ENCODE peak calls at places on chromosomes 13 and 19, in nine cellular contexts. T, L, R, F, E, O, P, I and H are unnamed samples. For H3K9me3, the result is how much of the 10 kb centered on the place peaks cover.

GRCh38 chr13:38730332-38730731 is 43.5 kb downstream of the FREM2 start:
- DNase-seq in F (no peak), P (no peak), L (no peak), T (no peak), O (no peak), R (no peak), E (no peak), I (no peak), H (no peak)

GRCh38 chr13:114017028-114017630 is 43.3 kb upstream of the C13orf46 start:
- DNase-seq in O (no peak), I (peak), L (no peak), E (peak), P (peak), R (no peak), F (peak), T (no peak), H (no peak)

GRCh38 chr13:111388851-111389500 is 68.5 kb downstream of the TEX29 start:
- DNase-seq in I (peak), L (no peak), E (no peak), R (no peak), F (no peak), P (no peak), O (peak), T (peak), H (no peak)

GRCh38 chr19:35509018-35509652 is 4.3 kb downstream of the DMKN start:
- DNase-seq in T (peak), F (no peak), P (no peak), R (peak), E (no peak), I (no peak), L (no peak), O (no peak), H (no peak)

GRCh38 chr19:6693681-6694080 is 23.7 kb upstream of the TNFSF14 start:
- DNase-seq in I (peak), T (no peak), P (no peak), E (no peak), R (no peak), L (no peak), F (no peak), O (no peak), H (no peak)

GRCh38 chr13:80359459-80360297 is 18.8 kb upstream of the SPRY2 start:
- DNase-seq in R (no peak), L (no peak), P (no peak), F (no peak), T (no peak), E (no peak), I (no peak), O (no peak), H (no peak)

GRCh38 chr13:50131998-50132936 is 117.0 kb downstream of the KCNRG start:
- DNase-seq in F (no peak), L (no peak), T (no peak), I (no peak), E (no peak), P (no peak), R (no peak), O (no peak), H (no peak)

GRCh38 chr19:28686741-28687140 is 526.2 kb downstream of the UQCRFS1 start:
- DNase-seq in L (no peak), T (no peak), I (no peak), O (no peak), P (no peak), E (no peak), F (no peak), R (no peak), H (no peak)

GRCh38 chr13:100506154-100506553 is 82.4 kb downstream of the GGACT start:
- DNase-seq in P (no peak), T (no peak), O (no peak), L (no peak), E (no peak), F (no peak), I (no peak), R (no peak), H (no peak)

GRCh38 chr13:102197193-102197592 is 204.7 kb downstream of the FGF14 start:
- DNase-seq in F (no peak), I (no peak), O (no peak), E (peak), L (no peak), P (peak), R (no peak), T (no peak), H (no peak)

GRCh38 chr13:59776924-59777690 is 386.6 kb downstream of the DIAPH3 start:
- DNase-seq in P (peak), R (no peak), T (no peak), L (no peak), O (no peak), I (no peak), E (peak), F (no peak), H (no peak)

GRCh38 chr19:31548941-31549340 is 199.7 kb upstream of the TSHZ3 start:
- DNase-seq in I (no peak), L (no peak), R (no peak), T (no peak), E (peak), F (no peak), P (peak), O (no peak), H (no peak)

GRCh38 chr13:24271611-24272451 is 37.5 kb upstream of the C1QTNF9 start:
- DNase-seq in E (peak), R (peak), I (peak), T (peak), P (peak), L (no peak), F (peak), O (peak), H (no peak)

GRCh38 chr19:4225902-4226301 is 3.4 kb upstream of the EBI3 start:
- DNase-seq in L (no peak), T (no peak), E (no peak), F (no peak), R (no peak), I (no peak), P (no peak), O (no peak), H (no peak)

GRCh38 chr13:77751513-77752456 is 54.3 kb downstream of the SLAIN1 start:
- DNase-seq in I (no peak), P (peak), E (peak), F (peak), O (no peak), L (no peak), R (no peak), T (peak), H (no peak)

GRCh38 chr13:83881917-83882625 is at the start of gene SLITRK1:
- DNase-seq in O (no peak), R (peak), I (peak), F (peak), L (no peak), T (no peak), E (peak), P (peak), H (no peak)

GRCh38 chr13:66468656-66469055 is 761.5 kb downstream of the PCDH9 start:
- DNase-seq in F (no peak), L (no peak), E (peak), P (peak), R (no peak), T (no peak), O (no peak), I (no peak), H (no peak)

GRCh38 chr13:39461685-39462266 is 141.2 kb downstream of the LHFPL6 start:
- DNase-seq in O (no peak), L (no peak), F (no peak), E (peak), P (peak), T (no peak), I (no peak), R (no peak), H (no peak)

GRCh38 chr19:49843265-49843664 is 7.7 kb upstream of the PTOV1 start:
- DNase-seq in T (no peak), F (no peak), L (no peak), E (no peak), P (no peak), I (no peak), O (no peak), R (no peak), H (no peak)

GRCh38 chr19:48680436-48681126 is 7.8 kb upstream of the NTN5 start:
- DNase-seq in P (no peak), F (no peak), I (no peak), O (no peak), E (no peak), R (no peak), T (no peak), L (no peak), H (no peak)

GRCh38 chr19:49186108-49186507 is 28.5 kb downstream of the TRPM4 start:
- DNase-seq in I (no peak), F (no peak), O (no peak), T (no peak), R (no peak), E (no peak), P (no peak), L (no peak), H (no peak)

GRCh38 chr13:106163426-106163825 is 372.0 kb downstream of the EFNB2 start:
- DNase-seq in L (no peak), R (no peak), I (no peak), P (no peak), O (no peak), F (no peak), T (no peak), E (no peak), H (no peak)

GRCh38 chr19:23916991-23917390 is 2.3 kb downstream of the ZNF726 start:
- DNase-seq in F (no peak), P (peak), E (peak), R (no peak), O (no peak), L (no peak), T (no peak), I (no peak), H (no peak)

GRCh38 chr13:53285896-53286430 is 257.4 kb downstream of the OLFM4 start:
- DNase-seq in R (no peak), I (no peak), F (no peak), O (no peak), P (no peak), T (no peak), E (no peak), L (no peak), H (no peak)

GRCh38 chr19:8304841-8305621 is 3.1 kb downstream of the CD320 start:
- DNase-seq in I (peak), L (no peak), E (no peak), R (peak), T (no peak), P (no peak), O (no peak), F (peak), H (peak)

GRCh38 chr13:53129864-53130393 is 101.3 kb downstream of the OLFM4 start:
- DNase-seq in T (no peak), F (no peak), E (no peak), P (no peak), R (no peak), O (no peak), L (no peak), I (no peak), H (no peak)

GRCh38 chr13:49935171-49936084 is 712 bp downstream of the SPRYD7 start:
- DNase-seq in F (no peak), O (peak), I (peak), P (peak), L (no peak), T (peak), R (no peak), E (peak), H (peak)

GRCh38 chr13:99955747-99956472 is 15.7 kb downstream of the ZIC5 start:
- DNase-seq in T (no peak), L (no peak), P (peak), I (peak), F (no peak), R (no peak), E (peak), O (no peak), H (no peak)

GRCh38 chr13:52804202-52804641 is 44.2 kb downstream of the PCDH8 start:
- DNase-seq in R (no peak), P (no peak), F (peak), L (no peak), T (no peak), I (no peak), E (peak), O (no peak), H (no peak)

GRCh38 chr13:52782486-52783448 is 43.1 kb upstream of the CNMD start:
- DNase-seq in T (no peak), E (no peak), L (no peak), F (no peak), I (no peak), R (no peak), O (no peak), P (no peak), H (no peak)

DNA sequence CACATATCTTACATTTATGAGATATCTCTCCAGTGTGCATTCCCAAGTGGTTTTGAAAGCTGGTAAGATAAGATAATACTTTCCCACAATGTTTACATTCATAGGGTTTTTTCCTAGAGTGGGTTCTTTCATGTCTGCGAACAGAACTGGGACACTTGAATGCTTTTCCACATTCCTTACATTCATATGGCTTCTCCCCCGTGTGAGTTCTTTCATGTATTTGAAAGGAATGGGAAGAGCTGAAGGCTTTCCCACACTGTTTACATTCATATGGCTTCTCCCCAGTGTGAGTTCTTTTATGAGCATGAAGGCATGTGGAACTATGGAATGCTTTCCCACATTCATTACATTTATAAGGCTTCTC is 19.7 kb downstream of the ZNF433 start:
- DNase-seq in T (no peak), L (no peak), E (peak), P (no peak), R (no peak), O (no peak), F (no peak), I (no peak), H (no peak)
- H3K9me3 ChIP-seq in T (under half), L (half or more), E (under half), P (half or more), R (under half), O (under half), F (half or more), I (under half), H (under half)

DNA sequence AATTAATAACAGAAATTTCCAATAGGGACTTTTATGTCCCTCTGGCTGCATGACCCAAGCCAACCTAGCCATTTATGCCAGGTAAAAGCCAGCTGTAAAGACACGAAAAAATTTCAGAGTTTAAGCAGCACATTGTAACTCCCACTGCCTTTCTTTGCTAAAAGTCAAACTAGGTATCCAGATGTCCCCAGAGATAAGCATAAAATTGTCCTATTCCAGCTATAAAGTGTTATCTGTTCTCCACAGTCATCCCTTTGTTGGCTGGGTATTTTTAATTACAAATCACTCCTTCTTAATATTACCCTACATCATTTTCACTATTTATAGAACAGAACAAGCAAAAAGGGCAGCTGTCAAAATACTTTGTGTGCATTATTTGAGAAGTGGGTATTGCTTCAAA is 3.2 kb upstream of the ZNF154 start:
- DNase-seq in E (no peak), L (no peak), O (no peak), F (no peak), P (no peak), I (no peak), R (no peak), T (no peak), H (no peak)
- H3K9me3 ChIP-seq in E (under half), L (half or more), O (half or more), F (under half), P (under half), I (under half), R (under half), T (under half), H (under half)

GRCh38 chr19:33671211-33671610 is 49.5 kb downstream of the CHST8 start:
- DNase-seq in I (peak), L (no peak), R (no peak), E (no peak), F (no peak), O (peak), P (no peak), T (no peak), H (no peak)
- H3K9me3 ChIP-seq in I (under half), L (under half), R (under half), E (under half), F (under half), O (under half), P (under half), T (under half), H (under half)

DNA sequence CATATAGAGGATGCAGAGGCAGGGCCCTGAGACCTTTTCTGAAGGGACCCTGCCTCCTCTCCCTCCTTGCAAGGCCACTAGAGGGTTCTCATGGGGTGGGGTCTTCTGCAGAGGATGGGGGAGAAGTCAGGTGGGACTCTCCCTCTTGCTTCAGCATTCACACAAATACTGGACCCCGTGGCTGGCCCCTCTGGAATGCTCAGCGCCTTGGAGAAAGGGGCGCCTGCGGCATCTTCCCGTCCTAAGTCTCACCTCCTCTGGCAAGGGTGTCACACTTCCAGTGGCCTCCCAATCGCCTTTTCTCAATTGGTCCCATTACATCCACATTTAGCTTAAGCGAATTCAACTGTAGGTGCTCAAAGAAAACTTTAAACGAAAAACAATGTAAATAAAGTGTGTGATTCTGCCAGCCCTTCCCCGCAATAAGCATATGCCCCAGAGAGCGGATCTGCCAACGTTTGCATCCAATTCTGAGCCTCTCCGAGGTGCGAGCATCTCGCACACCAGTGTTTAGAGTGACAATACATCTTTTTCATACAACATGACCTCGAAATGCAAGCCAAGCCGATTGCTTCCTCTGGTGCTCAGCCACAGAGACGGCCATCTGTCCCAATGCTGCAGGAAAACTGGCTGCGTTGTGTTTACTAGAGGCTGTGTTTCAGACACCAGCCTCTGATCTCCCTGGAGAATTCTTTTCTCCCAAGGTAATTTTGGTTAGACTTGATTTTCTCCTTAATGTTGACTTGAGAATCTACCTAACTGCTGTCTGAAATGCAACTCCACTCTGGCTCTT is 69.1 kb upstream of the WASF3 start:
- DNase-seq in T (no peak), E (no peak), L (no peak), P (no peak), O (no peak), F (no peak), I (peak), R (no peak), H (no peak)
- H3K9me3 ChIP-seq in T (under half), E (under half), L (under half), P (under half), O (under half), F (under half), I (under half), R (under half), H (under half)

GRCh38 chr19:55830656-55831055 is 1.1 kb downstream of the NLRP11 start:
- DNase-seq in E (no peak), F (no peak), P (no peak), L (no peak), R (no peak), I (no peak), T (no peak), O (no peak), H (no peak)

GRCh38 chr19:55836340-55836739 is at the start of gene NLRP4:
- DNase-seq in R (no peak), T (no peak), L (no peak), F (no peak), I (no peak), E (no peak), P (no peak), O (no peak), H (no peak)

GRCh38 chr19:55832676-55833075 is 877 bp upstream of the NLRP11 start:
- DNase-seq in L (no peak), O (no peak), F (no peak), R (no peak), T (no peak), I (no peak), P (no peak), E (no peak), H (no peak)

DNA sequence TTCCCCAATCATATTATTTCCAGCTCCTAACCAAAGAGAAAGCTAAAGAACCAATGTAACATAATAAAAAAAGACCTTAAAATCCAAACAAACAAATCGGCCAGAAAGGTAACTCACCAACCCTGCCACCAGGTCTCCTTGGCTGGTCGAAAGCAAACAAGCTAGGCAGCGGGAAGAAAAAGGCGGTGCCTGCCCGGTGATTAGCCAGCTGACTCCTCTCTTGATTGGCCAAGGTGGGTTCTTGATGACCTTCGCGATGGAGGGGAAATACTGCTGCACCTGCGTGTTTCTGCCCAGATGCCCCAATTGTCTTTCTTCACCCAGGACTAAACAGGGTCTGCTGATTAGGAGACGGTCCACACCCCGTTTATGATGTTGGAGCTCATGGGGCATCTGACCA is at the start of gene NLRP11:
- DNase-seq in O (no peak), I (no peak), T (no peak), L (no peak), F (no peak), R (no peak), P (no peak), E (no peak), H (no peak)
- H3K9me3 ChIP-seq in O (under half), I (under half), T (under half), L (under half), F (under half), R (under half), P (under half), E (under half), H (under half)

DNA sequence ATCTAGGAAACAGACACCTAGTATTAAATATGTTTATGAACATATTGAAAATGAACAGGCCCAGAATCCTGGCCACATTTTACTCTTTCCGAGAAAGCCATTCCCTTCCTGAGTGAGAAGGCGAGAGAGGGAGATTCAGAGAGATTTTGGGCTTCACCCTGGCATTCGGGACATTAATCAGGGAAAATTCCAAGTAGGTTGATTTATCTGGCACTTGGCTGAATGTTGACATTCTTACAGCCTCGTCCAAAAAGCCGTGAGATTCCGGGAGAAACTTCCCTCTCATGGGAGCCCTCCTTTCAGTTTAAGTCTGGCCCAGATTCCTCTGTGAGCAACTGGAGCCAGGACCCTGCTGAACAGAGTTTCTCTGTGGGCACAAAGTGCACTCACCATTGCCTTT is 129.2 kb upstream of the PEG3 start:
- DNase-seq in F (no peak), I (no peak), T (no peak), R (no peak), O (no peak), P (no peak), L (no peak), E (no peak), H (no peak)
- H3K9me3 ChIP-seq in F (under half), I (under half), T (under half), R (under half), O (under half), P (under half), L (under half), E (under half), H (under half)

DNA sequence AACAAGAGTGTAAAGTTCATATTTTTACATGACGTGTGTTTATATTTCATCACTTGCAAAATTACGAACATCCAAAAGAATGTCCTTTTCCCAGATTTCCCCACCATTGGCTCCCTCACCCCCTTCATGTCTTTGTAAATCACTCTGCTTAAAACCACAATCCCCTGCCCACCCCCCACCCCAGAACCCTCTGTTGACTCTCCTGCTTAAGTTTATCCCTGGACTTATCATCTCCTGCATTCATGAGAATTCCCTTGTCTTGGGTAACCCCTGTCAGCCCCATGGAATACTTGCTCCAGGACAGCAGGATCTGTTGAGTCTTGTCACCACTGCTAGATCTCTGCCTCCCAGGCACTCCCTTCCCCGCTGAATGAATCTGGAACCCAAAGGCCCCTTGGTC is 109.9 kb downstream of the COL4A1 start:
- DNase-seq in P (peak), I (no peak), O (no peak), L (no peak), R (no peak), F (no peak), T (no peak), E (no peak), H (no peak)
- H3K9me3 ChIP-seq in P (under half), I (under half), O (under half), L (under half), R (under half), F (under half), T (under half), E (under half), H (under half)